ENCODE peak calls at places on chromosomes 13 and 19, in four cellular contexts. L is IMR-90, K is K562, B is GM12878. Z is an unnamed sample. For H3K4me1, the result is how much of the 10 kb centered on the place peaks cover.

GRCh38 chr19:30090963-30091362 is 148.9 kb downstream of the URI1 start:
- DNase-seq in L (no peak), K (no peak), B (no peak), Z (no peak)

GRCh38 chr13:109494955-109495354 is 291.4 kb downstream of the IRS2 start:
- DNase-seq in L (peak), K (no peak), B (no peak), Z (no peak)

GRCh38 chr19:40141546-40141945 is 49.7 kb upstream of the MAP3K10 start:
- DNase-seq in L (no peak), K (no peak), B (no peak), Z (no peak)

GRCh38 chr13:24865158-24865557 is 101.2 kb downstream of the RNF17 start:
- DNase-seq in L (peak), K (no peak), B (no peak), Z (no peak)

GRCh38 chr19:35347171-35347929 is at the start of gene FFAR1:
- DNase-seq in L (no peak), K (no peak), B (peak), Z (no peak)

GRCh38 chr13:47555235-47555634 is 445.8 kb downstream of the SUCLA2 start:
- DNase-seq in L (peak), K (no peak), B (no peak), Z (no peak)

GRCh38 chr13:40585911-40586471 is 80.5 kb downstream of the FOXO1 start:
- DNase-seq in L (no peak), K (no peak), B (no peak), Z (peak)

GRCh38 chr13:112066624-112067004 is 335 bp upstream of the SOX1 start:
- DNase-seq in L (no peak), K (no peak), B (no peak), Z (no peak)

GRCh38 chr19:48992571-48993174 is 436 bp downstream of the GYS1 start:
- DNase-seq in L (no peak), K (peak), B (no peak), Z (no peak)

GRCh38 chr19:55467236-55468053 is 2.9 kb upstream of the C19orf85 start:
- DNase-seq in L (peak), K (peak), B (no peak), Z (peak)

GRCh38 chr19:5036733-5037681 is 68.1 kb downstream of the KDM4B start:
- DNase-seq in L (peak), K (no peak), B (no peak), Z (peak)

GRCh38 chr13:111074826-111075225 is 40.3 kb upstream of the ARHGEF7 start:
- DNase-seq in L (no peak), K (no peak), B (no peak), Z (no peak)

GRCh38 chr19:7211191-7211988 is 82.8 kb downstream of the INSR start:
- DNase-seq in L (peak), K (no peak), B (no peak), Z (peak)

GRCh38 chr19:41302624-41303351 is 7.2 kb upstream of the CCDC97 start:
- DNase-seq in L (no peak), K (no peak), B (peak), Z (no peak)

GRCh38 chr19:44747739-44748425 is 626 bp upstream of the BCL3 start:
- DNase-seq in L (peak), K (no peak), B (no peak), Z (peak)

GRCh38 chr19:23908165-23908564 is 6.5 kb upstream of the ZNF726 start:
- DNase-seq in L (no peak), K (no peak), B (no peak), Z (no peak)

GRCh38 chr13:97026759-97027555 is 32.7 kb upstream of the OXGR1 start:
- DNase-seq in L (no peak), K (no peak), B (no peak), Z (peak)

GRCh38 chr13:60335531-60335930 is 61.5 kb upstream of the TDRD3 start:
- DNase-seq in L (peak), K (no peak), B (no peak), Z (peak)

GRCh38 chr19:17542793-17543582 is 12.5 kb upstream of the COLGALT1 start:
- DNase-seq in L (no peak), K (no peak), B (no peak), Z (no peak)

GRCh38 chr19:17543991-17544390 is 11.5 kb upstream of the COLGALT1 start:
- DNase-seq in L (no peak), K (no peak), B (no peak), Z (no peak)

GRCh38 chr19:17540174-17540573 is 15.3 kb upstream of the COLGALT1 start:
- DNase-seq in L (no peak), K (no peak), B (no peak), Z (no peak)

GRCh38 chr19:17541184-17541759 is 14.2 kb upstream of the COLGALT1 start:
- DNase-seq in L (no peak), K (no peak), B (no peak), Z (no peak)

GRCh38 chr19:17542042-17542441 is 13.4 kb upstream of the COLGALT1 start:
- DNase-seq in L (no peak), K (no peak), B (no peak), Z (no peak)
- H3K4me1 ChIP-seq in L (under half), K (under half), B (under half), Z (under half)

DNA sequence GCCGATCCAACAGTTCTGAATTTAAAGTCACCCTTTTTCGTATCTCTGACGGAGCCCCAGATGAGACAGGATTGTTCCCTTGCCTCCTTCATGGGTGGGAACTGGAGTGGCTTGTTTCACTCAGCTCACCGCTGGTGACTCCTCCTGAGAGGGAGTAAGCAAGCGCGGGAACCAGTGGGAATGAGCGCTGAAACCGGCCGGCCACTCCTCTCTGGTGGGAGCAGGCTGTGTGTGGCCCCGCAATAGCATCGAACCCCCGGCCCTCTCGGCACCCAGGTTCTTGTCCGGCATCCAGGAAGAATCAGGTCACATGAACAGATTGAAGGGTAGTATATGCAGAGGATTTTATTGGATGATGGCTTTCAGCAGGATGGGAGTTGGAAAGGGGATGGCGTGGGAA is 1211.6 kb upstream of the PCDH20 start:
- DNase-seq in L (no peak), K (no peak), B (no peak), Z (no peak)
- TF ChIP-seq FOS in L (no peak), K (no peak), B (no peak), Z (no peak)

DNA sequence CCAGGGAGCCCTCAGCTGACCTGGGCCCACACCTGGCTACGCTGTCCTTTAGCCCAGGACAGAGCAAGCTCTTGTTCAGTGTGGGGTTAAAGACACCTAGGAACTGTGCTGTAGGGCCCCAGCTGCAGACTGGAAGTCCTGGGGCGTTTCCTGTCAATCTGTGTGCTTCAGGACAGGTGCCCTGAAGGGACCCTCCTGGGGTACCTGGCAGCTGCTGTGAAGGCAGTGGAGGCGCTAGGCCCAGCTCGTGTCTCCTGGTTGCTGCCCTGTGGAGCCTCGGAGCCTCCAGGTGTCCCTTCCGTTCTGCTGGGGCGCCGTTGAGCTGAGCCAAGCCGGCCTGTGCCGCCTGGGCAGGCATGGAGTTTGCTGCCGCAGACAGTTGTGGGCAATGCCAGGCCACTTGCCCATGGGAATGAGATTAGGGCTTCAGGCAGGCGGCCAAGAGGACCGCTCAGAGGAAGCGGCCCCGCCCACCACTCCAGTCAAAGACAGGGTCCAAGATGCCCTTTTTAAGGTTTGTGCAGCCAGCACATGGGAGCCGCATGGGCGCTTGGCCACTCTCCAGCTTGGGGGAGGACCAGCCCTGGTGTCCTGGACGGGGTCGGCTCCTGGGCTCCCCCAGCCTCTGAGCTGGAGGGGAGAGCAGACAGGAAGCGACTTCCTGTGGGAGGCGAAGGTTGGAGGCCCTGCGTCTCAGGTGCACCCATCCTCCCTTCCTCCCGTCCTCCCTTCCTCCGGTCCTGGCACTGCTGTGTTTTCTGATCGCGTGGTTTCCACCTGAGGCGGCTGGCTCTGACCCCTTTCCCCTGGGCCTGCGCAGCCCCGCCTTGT is 4.0 kb downstream of the PTBP1 start:
- DNase-seq in L (no peak), K (peak), B (no peak), Z (peak)
- H3K4me1 ChIP-seq in L (under half), K (half or more), B (under half), Z (under half)

DNA sequence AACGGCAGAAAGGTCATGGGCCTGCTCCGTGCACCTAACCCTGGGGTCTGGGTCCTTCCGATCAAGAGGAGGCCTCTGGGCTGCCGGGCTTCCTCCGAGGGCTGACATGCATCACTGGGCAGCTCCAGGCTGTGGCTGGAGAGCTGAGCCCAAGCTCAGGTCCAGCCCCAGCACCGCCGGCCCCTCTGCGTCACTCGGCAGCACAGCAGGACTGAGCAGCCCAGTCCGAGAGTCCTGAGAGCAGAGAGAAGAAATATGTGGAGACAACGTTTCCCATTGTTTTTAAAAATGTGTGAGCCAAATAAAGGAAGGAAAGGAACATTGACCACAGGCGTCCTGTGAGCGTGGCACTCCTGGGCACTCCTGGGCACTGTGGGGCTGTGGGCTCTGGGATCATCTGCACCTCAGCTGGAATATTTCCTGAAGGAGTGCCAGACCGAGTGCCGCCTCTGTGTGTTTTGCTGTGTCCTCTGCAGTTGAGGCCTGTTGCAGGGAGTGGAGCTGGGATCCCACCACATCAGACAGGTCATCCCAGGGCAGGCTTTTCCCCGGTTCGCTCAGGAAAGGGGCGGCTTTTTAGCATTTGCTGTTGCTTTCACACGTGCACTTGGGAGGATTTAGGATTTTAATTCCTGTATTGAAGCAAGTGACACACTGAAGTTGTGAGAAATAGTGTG is 37.8 kb upstream of the TFDP1 start:
- DNase-seq in L (peak), K (no peak), B (no peak), Z (peak)
- TF ChIP-seq FOS in L (no peak), K (no peak), B (no peak), Z (no peak)

GRCh38 chr13:43127827-43128226 is 104.4 kb downstream of the DNAJC15 start:
- DNase-seq in L (no peak), K (no peak), B (no peak), Z (no peak)

GRCh38 chr13:43129021-43129420 is 105.6 kb downstream of the DNAJC15 start:
- DNase-seq in L (no peak), K (no peak), B (no peak), Z (no peak)

GRCh38 chr13:43128504-43128929 is 105.1 kb downstream of the DNAJC15 start:
- DNase-seq in L (no peak), K (no peak), B (no peak), Z (no peak)

GRCh38 chr13:43126420-43126819 is 103.0 kb downstream of the DNAJC15 start:
- DNase-seq in L (no peak), K (no peak), B (no peak), Z (no peak)

DNA sequence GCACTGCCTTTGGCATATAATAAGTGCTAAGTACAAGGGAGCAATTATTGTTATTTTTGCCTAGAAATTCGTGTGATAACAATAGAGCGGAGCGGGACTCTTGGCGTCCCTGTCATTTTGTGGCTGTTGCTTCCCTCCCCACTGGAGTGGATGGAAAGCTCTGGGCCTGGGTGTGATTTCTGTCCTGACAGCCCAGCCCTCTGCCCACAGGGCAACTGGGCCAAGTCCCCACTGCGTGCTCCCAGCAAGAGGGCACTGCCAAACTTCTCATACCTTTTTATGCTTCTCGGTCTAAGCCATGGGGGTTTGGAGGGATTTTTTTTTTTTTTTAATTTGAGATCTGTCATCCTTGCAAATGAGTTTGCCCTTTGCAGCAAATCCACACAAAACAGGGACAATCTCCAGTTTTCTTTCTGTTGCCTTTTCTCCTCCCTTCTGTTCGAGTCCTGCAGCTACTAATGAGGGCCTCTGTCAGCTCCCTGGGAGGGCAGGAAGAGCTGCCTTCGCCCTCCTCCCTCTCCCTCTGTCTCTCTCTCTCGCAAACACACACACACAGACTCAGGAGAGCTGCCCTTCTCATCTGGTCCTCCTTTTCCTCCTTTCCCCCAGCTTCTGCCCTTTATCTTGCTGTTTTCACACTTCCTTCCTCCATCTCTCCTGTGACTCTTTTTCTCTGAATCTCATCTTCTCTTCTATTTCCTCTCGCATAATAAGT is 103.9 kb downstream of the DNAJC15 start:
- DNase-seq in L (no peak), K (no peak), B (no peak), Z (no peak)
- H3K4me1 ChIP-seq in L (under half), K (under half), B (under half), Z (under half)